ENCODE peak calls at places on chromosomes 3 and 15, in six cellular contexts. R is astrocyte of the spinal cord; Z is CD4-positive, alpha-beta T cell; Q is natural killer cell; T is activated B cell treated with CpG ODN at 0.5 μM for 24 hours; W is SK-N-SH. G is an unnamed sample.

GRCh38 chr3:12328132-12328915 is 39.5 kb downstream of the PPARG start:
- DNase-seq in R (no peak), Q (no peak), W (no peak), Z (no peak), T (no peak), G (no peak)

GRCh38 chr3:134214239-134214638 is 36.4 kb downstream of the RYK start:
- DNase-seq in R (no peak), Z (no peak), Q (no peak), W (no peak), T (no peak), G (no peak)

GRCh38 chr15:98689431-98689861 is 41.1 kb downstream of the IGF1R start:
- DNase-seq in Q (no peak), R (no peak), T (no peak), Z (no peak), W (peak), G (peak)

GRCh38 chr3:134364061-134364935 is 9.9 kb downstream of the AMOTL2 start:
- DNase-seq in Q (no peak), Z (no peak), T (no peak), W (peak), R (peak), G (peak)

GRCh38 chr3:177491301-177492031 is 294.2 kb upstream of the TBL1XR1 start:
- DNase-seq in Q (no peak), Z (no peak), R (peak), T (no peak), W (peak), G (peak)

GRCh38 chr3:178226094-178226493 is 310.1 kb upstream of the KCNMB2 start:
- DNase-seq in Z (no peak), Q (no peak), W (no peak), R (no peak), T (no peak), G (no peak)

GRCh38 chr15:85063522-85063921 is 81.9 kb downstream of the PDE8A start:
- DNase-seq in R (no peak), Z (no peak), Q (no peak), T (no peak), W (no peak), G (no peak)

GRCh38 chr3:45035441-45036301 is 9.6 kb downstream of the CLEC3B start:
- DNase-seq in Q (no peak), W (peak), T (no peak), R (peak), Z (peak), G (peak)

GRCh38 chr3:73144276-73144675 is 82.8 kb downstream of the EBLN2 start:
- DNase-seq in R (no peak), Q (no peak), Z (no peak), T (no peak), W (no peak), G (peak)

GRCh38 chr3:27500051-27500450 is 15.9 kb upstream of the SLC4A7 start:
- DNase-seq in Q (no peak), T (no peak), Z (no peak), W (no peak), R (no peak), G (peak)

GRCh38 chr3:59313365-59313764 is 263.5 kb upstream of the CFAP20DC start:
- DNase-seq in R (peak), Q (peak), Z (peak), T (no peak), W (peak), G (peak)

DNA sequence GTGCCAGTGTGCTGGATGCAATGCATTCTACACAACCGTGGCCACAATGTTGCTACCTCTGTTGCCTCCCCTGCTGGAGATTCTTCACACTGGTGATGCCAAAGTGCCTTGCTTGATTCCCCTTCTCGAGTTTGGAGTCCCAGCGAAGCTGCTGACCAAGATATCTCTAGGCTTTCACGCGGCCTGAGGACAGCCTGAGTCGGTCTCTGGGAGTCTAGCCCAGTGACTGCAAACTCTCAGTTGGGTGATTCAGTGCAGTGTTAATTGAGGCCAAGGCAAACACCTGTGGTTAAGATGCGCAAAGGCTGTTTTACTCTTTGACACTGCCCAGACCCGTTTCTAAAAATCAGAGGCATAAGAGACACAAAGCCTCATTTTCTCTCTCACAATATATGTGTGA is 434.4 kb downstream of the NR2F2 start:
- DNase-seq in Z (no peak), T (no peak), R (no peak), Q (no peak), W (no peak), G (no peak)
- TF ChIP-seq CTCF in Z (no peak), T (no peak), R (no peak), Q (no peak), W (no peak), G (no peak)

GRCh38 chr15:45167631-45168205 is 20.0 kb downstream of the SHF start:
- DNase-seq in Z (no peak), T (no peak), W (no peak), R (no peak), Q (no peak), G (no peak)
- TF ChIP-seq CTCF in Z (no peak), T (no peak), W (no peak), R (no peak), Q (no peak), G (no peak)

DNA sequence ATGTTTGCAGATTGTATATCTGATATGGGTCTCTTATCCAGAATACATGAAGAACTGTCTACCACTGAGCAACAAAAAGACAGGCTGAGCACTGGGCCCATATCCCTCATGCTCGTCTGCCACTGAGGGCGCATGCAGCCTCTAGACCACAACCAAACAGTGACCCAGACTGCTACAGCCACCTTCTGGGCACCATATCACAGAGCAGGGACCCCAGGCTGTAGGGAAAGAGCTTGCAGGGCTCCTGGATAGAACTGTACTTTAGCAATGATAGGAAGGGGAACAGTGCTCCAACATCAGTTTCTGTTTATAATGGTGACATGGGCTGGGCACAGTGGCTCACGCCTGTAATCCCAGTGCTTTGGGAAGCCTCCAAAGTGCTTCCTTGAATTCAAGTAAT is 40.2 kb upstream of the TMEM87A start:
- DNase-seq in T (no peak), W (no peak), Z (no peak), R (no peak), Q (no peak), G (no peak)
- TF ChIP-seq CTCF in T (no peak), W (no peak), Z (no peak), R (no peak), Q (no peak), G (no peak)

DNA sequence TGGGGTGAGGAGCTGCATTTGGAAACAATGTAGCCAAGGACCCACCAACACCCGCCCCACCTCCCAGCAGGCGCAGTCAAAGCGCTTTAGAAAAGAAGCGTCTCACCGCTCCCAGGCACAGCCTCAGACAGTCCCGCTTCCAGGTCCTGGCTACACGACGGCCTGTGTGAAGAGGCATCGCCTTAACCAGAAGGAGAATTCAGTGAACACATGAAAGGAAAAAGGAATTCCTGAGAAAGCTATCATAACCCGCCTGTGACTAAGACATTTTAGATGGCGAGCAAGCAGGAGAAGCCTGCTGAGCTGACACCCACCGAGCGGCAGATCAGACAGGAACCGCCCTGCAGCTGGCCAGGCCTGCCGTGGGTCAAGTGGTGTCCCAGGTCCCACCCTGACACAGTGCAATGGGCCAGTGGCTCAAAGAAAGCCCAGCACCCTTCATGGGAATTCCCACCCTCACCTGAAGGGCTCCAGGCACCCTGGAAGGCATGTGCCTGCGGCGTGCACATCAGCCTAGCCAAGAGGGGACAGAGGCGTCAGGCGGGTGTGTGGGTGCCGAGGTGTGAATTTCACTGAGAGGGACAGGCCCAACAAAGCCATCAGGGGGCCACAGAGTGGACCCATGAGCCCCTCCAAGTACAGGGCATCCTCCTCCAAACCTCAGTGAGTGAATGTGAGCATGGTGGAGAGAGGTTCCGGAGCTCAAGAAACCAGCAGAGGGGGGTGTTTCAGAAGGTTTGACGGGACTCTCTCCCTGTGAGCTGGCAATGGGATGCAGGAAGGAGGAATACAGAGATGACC is 144.8 kb downstream of the NSMCE3 start:
- DNase-seq in W (no peak), Z (no peak), R (peak), Q (no peak), T (no peak), G (no peak)
- TF ChIP-seq CTCF in W (no peak), Z (no peak), R (peak), Q (no peak), T (no peak), G (no peak)

GRCh38 chr3:152517517-152517916 is 248.8 kb downstream of the MBNL1 start:
- DNase-seq in T (no peak), Z (no peak), R (no peak), Q (no peak), W (no peak), G (no peak)

GRCh38 chr3:152513301-152513960 is 244.7 kb downstream of the MBNL1 start:
- DNase-seq in W (no peak), Q (no peak), Z (no peak), R (no peak), T (no peak), G (no peak)

GRCh38 chr3:152516195-152516594 is 247.5 kb downstream of the MBNL1 start:
- DNase-seq in T (no peak), Z (no peak), W (no peak), Q (no peak), R (no peak), G (no peak)

GRCh38 chr3:152519376-152519775 is 250.6 kb downstream of the MBNL1 start:
- DNase-seq in R (no peak), Z (no peak), Q (no peak), T (no peak), W (no peak), G (no peak)

DNA sequence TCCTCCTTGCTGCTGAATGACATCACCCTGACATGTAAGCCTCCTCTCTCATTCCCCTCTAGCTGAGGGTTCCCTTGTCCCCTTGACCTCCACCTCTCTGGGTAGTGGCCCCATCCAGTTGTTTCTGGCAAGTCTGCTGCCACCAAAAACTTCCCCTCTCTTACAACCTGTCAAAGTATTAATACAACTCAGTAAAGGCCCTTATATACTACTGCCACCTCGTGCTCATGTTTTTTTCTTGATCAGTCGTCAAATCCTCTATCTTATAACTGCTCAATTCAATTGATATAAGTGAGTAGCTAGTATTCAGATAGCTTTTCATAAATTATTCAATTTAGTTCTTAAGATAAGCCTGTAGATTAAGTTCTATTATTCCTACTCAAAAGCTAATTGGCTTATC is 249.6 kb downstream of the MBNL1 start:
- DNase-seq in Z (no peak), T (no peak), W (no peak), R (no peak), Q (no peak), G (no peak)
- TF ChIP-seq CTCF in Z (no peak), T (no peak), W (no peak), R (no peak), Q (no peak), G (no peak)

DNA sequence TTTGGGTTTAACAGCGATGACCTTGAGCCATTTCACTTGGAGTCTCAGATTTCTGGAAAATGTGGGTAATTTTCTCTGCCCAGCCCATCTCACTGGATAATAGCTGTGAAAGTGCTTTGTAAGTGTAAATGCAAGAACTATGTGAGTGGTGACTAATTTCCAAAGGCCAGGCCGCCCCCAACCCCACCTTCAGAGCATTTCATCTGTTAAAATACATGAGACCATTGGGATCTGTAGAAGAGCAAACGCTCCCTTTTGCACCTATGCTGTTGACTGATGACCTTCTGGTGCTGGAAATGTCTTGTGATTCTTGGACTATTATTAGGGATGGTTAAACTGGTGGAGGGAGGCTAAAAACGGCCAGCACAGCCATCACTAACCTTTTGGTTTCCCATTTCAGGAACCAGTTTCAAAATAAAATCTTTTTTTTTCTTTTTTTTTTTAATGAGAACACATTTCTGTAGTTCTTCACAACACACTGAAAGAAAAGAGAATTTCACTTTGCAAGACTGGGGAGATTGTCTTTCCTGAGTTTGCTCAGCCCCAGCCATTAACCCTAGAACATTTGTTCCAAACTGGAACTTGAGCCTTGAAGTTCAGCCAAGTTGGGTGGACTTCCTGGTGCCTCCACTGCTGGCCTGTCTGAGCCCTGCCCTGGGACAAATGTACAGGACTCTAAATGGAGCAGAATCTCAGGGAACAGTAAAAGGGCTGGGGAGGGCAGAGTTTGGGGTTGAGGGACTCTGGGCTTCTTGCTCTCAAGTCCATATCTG is 196.6 kb upstream of the LPP start:
- DNase-seq in R (no peak), Q (no peak), W (no peak), Z (no peak), T (no peak), G (no peak)
- TF ChIP-seq CTCF in R (no peak), Q (no peak), W (no peak), Z (no peak), T (no peak), G (no peak)

GRCh38 chr3:138947303-138948121 is 495 bp downstream of the FOXL2NB start:
- DNase-seq in Z (no peak), W (no peak), Q (no peak), R (no peak), T (no peak), G (no peak)

GRCh38 chr3:138950006-138950644 is 3.1 kb downstream of the FOXL2NB start:
- DNase-seq in Q (no peak), W (peak), R (no peak), T (no peak), Z (no peak), G (no peak)

GRCh38 chr3:138949445-138950005 is 2.5 kb downstream of the FOXL2NB start:
- DNase-seq in Z (no peak), W (peak), T (no peak), R (no peak), Q (no peak), G (no peak)

GRCh38 chr3:138949002-138949418 is 2.0 kb downstream of the FOXL2NB start:
- DNase-seq in W (no peak), T (no peak), R (no peak), Q (no peak), Z (no peak), G (no peak)

GRCh38 chr3:138948371-138949001 is 1.5 kb downstream of the FOXL2NB start:
- DNase-seq in Z (no peak), Q (no peak), R (no peak), W (no peak), T (no peak), G (no peak)
- TF ChIP-seq CTCF in Z (no peak), Q (no peak), R (no peak), W (no peak), T (no peak), G (no peak)

GRCh38 chr3:53747559-53747958 is 98.7 kb downstream of the CHDH start:
- DNase-seq in T (no peak), R (no peak), W (no peak), Q (no peak), Z (no peak), G (no peak)

GRCh38 chr3:53739926-53740325 is 106.3 kb downstream of the CHDH start:
- DNase-seq in R (no peak), T (no peak), W (no peak), Z (no peak), Q (no peak), G (no peak)

GRCh38 chr3:53748512-53749271 is 97.5 kb downstream of the CHDH start:
- DNase-seq in R (no peak), Z (no peak), Q (no peak), T (peak), W (no peak), G (no peak)

GRCh38 chr3:53740946-53741345 is 105.3 kb downstream of the CHDH start:
- DNase-seq in T (no peak), R (peak), Q (no peak), Z (no peak), W (no peak), G (no peak)

GRCh38 chr3:53744351-53744750 is 101.9 kb downstream of the CHDH start:
- DNase-seq in T (no peak), Z (no peak), R (no peak), W (peak), Q (no peak), G (no peak)
- TF ChIP-seq CTCF in T (no peak), Z (no peak), R (no peak), W (no peak), Q (no peak), G (no peak)

GRCh38 chr3:153967260-153967659 is 153.9 kb upstream of the ARHGEF26 start:
- DNase-seq in R (no peak), Z (no peak), Q (no peak), T (no peak), W (no peak), G (no peak)

GRCh38 chr3:153970047-153970446 is 151.1 kb upstream of the ARHGEF26 start:
- DNase-seq in T (no peak), R (no peak), Z (no peak), W (no peak), Q (no peak), G (no peak)

GRCh38 chr3:153973722-153974121 is 147.5 kb upstream of the ARHGEF26 start:
- DNase-seq in T (no peak), Q (no peak), R (no peak), W (no peak), Z (no peak), G (no peak)

GRCh38 chr3:153972862-153973261 is 148.3 kb upstream of the ARHGEF26 start:
- DNase-seq in R (no peak), Z (no peak), Q (no peak), T (no peak), W (no peak), G (no peak)

GRCh38 chr3:153970735-153971347 is 150.3 kb upstream of the ARHGEF26 start:
- DNase-seq in W (peak), T (no peak), Q (no peak), R (peak), Z (no peak), G (peak)
- TF ChIP-seq CTCF in W (peak), T (no peak), Q (no peak), R (peak), Z (no peak), G (peak)

GRCh38 chr15:96135166-96136093 is 195.1 kb upstream of the NR2F2 start:
- DNase-seq in R (no peak), W (no peak), T (no peak), Q (no peak), Z (no peak), G (no peak)
- TF ChIP-seq CTCF in R (no peak), W (no peak), T (no peak), Q (no peak), Z (no peak), G (no peak)

G was measured in fibroblast of the aortic adventitia.